ENCODE peak calls at places on chromosome 11, in six cellular contexts. D, T, Q, E, U and Z are unnamed samples.

GRCh38 chr11:130472434-130472961 is 24.1 kb downstream of the ADAMTS15 start:
- DNase-seq in E (no peak), T (no peak), U (no peak), Q (no peak), D (no peak), Z (no peak)

GRCh38 chr11:59243633-59244032 is 30.9 kb upstream of the MPEG1 start:
- DNase-seq in U (no peak), T (no peak), E (no peak), Q (no peak), D (no peak), Z (no peak)

GRCh38 chr11:66332371-66333219 is 3.6 kb downstream of the RIN1 start:
- DNase-seq in U (no peak), D (no peak), Q (no peak), T (no peak), E (no peak), Z (no peak)

GRCh38 chr11:12288212-12288933 is 89.0 kb upstream of the PARVA start:
- DNase-seq in U (no peak), Q (peak), D (peak), E (peak), T (peak), Z (peak)

GRCh38 chr11:66556086-66556485 is 9.4 kb downstream of the ACTN3 start:
- DNase-seq in U (no peak), T (no peak), D (no peak), Q (no peak), E (no peak), Z (no peak)

GRCh38 chr11:120739780-120740179 is 228.2 kb downstream of the GRIK4 start:
- DNase-seq in Q (no peak), E (no peak), D (no peak), U (no peak), T (no peak), Z (no peak)

GRCh38 chr11:66639066-66639813 is 737 bp downstream of the RBM4 start:
- DNase-seq in U (no peak), D (no peak), Q (no peak), T (peak), E (no peak), Z (peak)

GRCh38 chr11:2728663-2729332 is 29.0 kb upstream of the KCNQ1OT1 start:
- DNase-seq in T (no peak), U (no peak), D (no peak), E (no peak), Q (no peak), Z (no peak)

GRCh38 chr11:73980001-73980960 is 2.4 kb downstream of the UCP2 start:
- DNase-seq in U (peak), T (no peak), E (no peak), Q (peak), D (no peak), Z (peak)

GRCh38 chr11:68396526-68396925 is 64.0 kb upstream of the PPP6R3 start:
- DNase-seq in T (no peak), D (no peak), Q (no peak), U (no peak), E (no peak), Z (no peak)

GRCh38 chr11:121881806-121882205 is 234.2 kb downstream of the BLID start:
- DNase-seq in T (peak), U (no peak), D (no peak), Q (no peak), E (peak), Z (peak)

GRCh38 chr11:83051760-83052671 is 19.7 kb downstream of the RAB30 start:
- DNase-seq in T (peak), E (peak), Q (no peak), U (no peak), D (peak), Z (peak)

GRCh38 chr11:10208045-10208674 is 85.9 kb downstream of the SBF2 start:
- DNase-seq in U (no peak), Q (no peak), E (no peak), T (peak), D (no peak), Z (peak)

GRCh38 chr11:10885703-10886363 is 28.0 kb upstream of the ZBED5 start:
- DNase-seq in U (no peak), T (peak), D (no peak), E (no peak), Q (no peak), Z (no peak)

GRCh38 chr11:88043149-88043548 is 132.1 kb downstream of the RAB38 start:
- DNase-seq in T (no peak), U (no peak), E (no peak), D (no peak), Q (no peak), Z (no peak)

GRCh38 chr11:34223021-34223813 is 117.8 kb downstream of the NAT10 start:
- DNase-seq in Q (peak), E (peak), U (no peak), T (peak), D (peak), Z (peak)

GRCh38 chr11:81987829-81988472 is 745.7 kb downstream of the FAM181B start:
- DNase-seq in D (peak), Q (no peak), E (no peak), U (no peak), T (peak), Z (peak)

GRCh38 chr11:67289226-67289650 is at the start of gene ANKRD13D:
- DNase-seq in T (no peak), Q (no peak), U (peak), E (no peak), D (no peak), Z (no peak)

GRCh38 chr11:7254731-7255291 is 3.1 kb downstream of the SYT9 start:
- DNase-seq in D (no peak), Q (no peak), T (no peak), U (no peak), E (no peak), Z (no peak)

GRCh38 chr11:130076774-130077481 is 7.2 kb downstream of the APLP2 start:
- DNase-seq in U (no peak), E (no peak), Q (no peak), D (no peak), T (no peak), Z (no peak)

GRCh38 chr11:7905961-7906429 is 25.1 kb downstream of the OR10A6 start:
- DNase-seq in D (no peak), E (no peak), U (no peak), Q (no peak), T (no peak), Z (no peak)

GRCh38 chr11:128448981-128449713 is 138.2 kb downstream of the ETS1 start:
- DNase-seq in U (no peak), Q (no peak), E (no peak), D (no peak), T (peak), Z (no peak)

GRCh38 chr11:128686745-128687177 is 7.1 kb upstream of the FLI1 start:
- DNase-seq in T (peak), E (no peak), U (no peak), D (no peak), Q (no peak), Z (peak)

GRCh38 chr11:126318642-126319373 is 14.9 kb downstream of the DCPS start:
- DNase-seq in T (peak), D (peak), U (peak), Q (no peak), E (peak), Z (peak)
- TF ChIP-seq CTCF in T (no peak), D (no peak), U (no peak), Q (no peak), E (no peak), Z (no peak)

GRCh38 chr11:127002669-127003259 is 2.2 kb upstream of the KIRREL3 start:
- DNase-seq in Q (no peak), D (no peak), E (no peak), T (no peak), U (no peak), Z (no peak)
- H3K4me3 ChIP-seq in Q (no peak), D (no peak), E (peak), T (peak), U (no peak), Z (peak)

GRCh38 chr11:109421981-109422590 is at the start of gene C11orf87:
- DNase-seq in U (no peak), E (no peak), D (no peak), T (peak), Q (no peak), Z (no peak)
- TF ChIP-seq CTCF in U (no peak), E (peak), D (no peak), T (no peak), Q (no peak), Z (no peak)

GRCh38 chr11:123560001-123560400 is 94.4 kb downstream of the SCN3B start:
- DNase-seq in T (peak), U (no peak), E (peak), D (peak), Q (no peak), Z (peak)

GRCh38 chr11:123561046-123561781 is 93.2 kb downstream of the SCN3B start:
- DNase-seq in Q (no peak), D (peak), E (no peak), T (peak), U (no peak), Z (peak)

GRCh38 chr11:123558536-123559315 is 95.7 kb downstream of the SCN3B start:
- DNase-seq in U (no peak), T (no peak), E (no peak), D (no peak), Q (no peak), Z (no peak)

GRCh38 chr11:123562166-123562565 is 92.3 kb downstream of the SCN3B start:
- DNase-seq in D (peak), Q (no peak), T (no peak), E (no peak), U (no peak), Z (no peak)

GRCh38 chr11:123559418-123559817 is 95.0 kb downstream of the SCN3B start:
- DNase-seq in Q (no peak), T (no peak), U (no peak), D (no peak), E (no peak), Z (peak)
- H3K4me3 ChIP-seq in Q (peak), T (no peak), U (no peak), D (no peak), E (peak), Z (peak)

DNA sequence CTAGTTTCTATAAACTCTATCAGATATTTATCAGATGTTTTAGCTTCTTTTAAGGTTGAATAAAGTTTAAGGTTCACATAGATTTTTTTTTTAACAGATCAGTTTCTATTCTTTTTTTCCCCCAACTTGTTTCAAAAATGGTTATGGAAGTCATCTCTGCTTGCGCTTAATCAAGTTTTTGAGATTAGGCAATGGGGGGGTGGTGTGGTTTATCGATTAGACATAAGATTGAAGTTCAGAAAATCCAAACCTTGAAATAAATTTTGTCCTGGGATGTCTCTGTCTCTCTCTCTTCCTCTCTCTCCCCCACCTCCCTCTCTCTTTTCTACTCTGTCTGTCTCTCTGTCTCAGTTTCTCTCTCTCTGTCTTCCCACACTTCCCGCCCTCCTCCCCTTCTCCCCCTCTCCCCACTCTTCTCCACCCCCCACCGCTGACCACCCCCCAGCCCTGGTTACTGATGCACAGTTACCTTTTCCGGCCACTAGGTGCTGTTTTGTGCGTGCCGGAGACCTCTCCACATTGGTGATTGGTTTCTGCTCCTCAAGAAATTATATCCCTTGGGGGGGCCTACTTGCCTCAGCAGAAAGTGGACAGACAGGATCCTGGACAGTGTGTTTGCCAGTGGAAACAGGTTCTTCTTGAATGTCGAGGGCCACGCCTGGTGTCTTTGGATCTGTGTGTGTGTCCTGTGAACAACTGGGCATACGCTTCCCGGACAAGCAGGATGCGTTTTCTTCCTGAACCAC is 29.7 kb upstream of the ANO1 start:
- DNase-seq in U (no peak), D (no peak), E (no peak), T (no peak), Q (no peak), Z (no peak)
- TF ChIP-seq CTCF in U (no peak), D (no peak), E (peak), T (peak), Q (no peak), Z (peak)

DNA sequence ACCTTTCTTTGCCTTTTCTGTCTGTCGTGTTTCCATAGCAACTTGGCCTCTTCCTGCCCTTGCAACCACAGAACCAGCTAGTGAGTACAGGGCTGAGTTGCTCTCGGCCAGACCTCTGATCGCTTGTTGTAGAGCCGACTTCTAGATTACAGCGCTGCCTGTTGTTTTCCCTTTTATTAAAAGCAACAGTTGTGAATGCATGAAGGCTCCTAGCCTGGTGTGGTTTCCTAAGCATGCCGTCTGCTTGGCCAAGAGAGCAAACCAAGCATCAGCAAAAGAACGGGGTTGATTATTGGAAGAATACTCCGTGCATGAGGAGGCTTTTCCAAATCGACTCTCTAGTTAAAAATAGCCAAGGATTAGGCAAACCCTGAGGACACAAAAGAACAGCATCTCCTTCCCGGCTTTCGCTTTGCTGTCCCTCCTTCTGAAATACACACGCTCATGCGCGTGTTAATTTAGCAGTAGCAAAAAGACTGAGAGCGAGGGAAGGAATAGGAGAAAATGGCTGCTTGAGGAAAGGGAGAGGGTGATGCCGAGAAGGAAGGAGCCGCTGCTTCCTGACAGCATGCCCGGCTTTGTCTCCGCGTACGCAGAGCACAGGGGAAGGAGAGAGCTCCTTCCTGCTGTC is 71.5 kb upstream of the TTC12 start:
- DNase-seq in T (peak), Q (no peak), U (no peak), E (no peak), D (peak), Z (peak)
- H3K4me3 ChIP-seq in T (no peak), Q (peak), U (no peak), E (peak), D (peak), Z (peak)

GRCh38 chr11:44934735-44935250 is 15.9 kb downstream of the TP53I11 start:
- DNase-seq in Q (no peak), U (no peak), D (no peak), T (no peak), E (no peak), Z (no peak)

GRCh38 chr11:44934110-44934509 is 16.6 kb downstream of the TP53I11 start:
- DNase-seq in E (no peak), U (no peak), Q (no peak), D (no peak), T (no peak), Z (no peak)

GRCh38 chr11:44938066-44938691 is 12.5 kb downstream of the TP53I11 start:
- DNase-seq in Q (no peak), D (no peak), U (no peak), T (no peak), E (no peak), Z (no peak)

GRCh38 chr11:44936951-44937543 is 13.6 kb downstream of the TP53I11 start:
- DNase-seq in D (no peak), E (no peak), T (no peak), Q (no peak), U (no peak), Z (no peak)

GRCh38 chr11:44936527-44936926 is 14.2 kb downstream of the TP53I11 start:
- DNase-seq in D (peak), Q (peak), E (peak), T (peak), U (peak), Z (peak)
- TF ChIP-seq CTCF in D (peak), Q (peak), E (peak), T (peak), U (peak), Z (peak)

GRCh38 chr11:15653191-15653590 is 538.5 kb downstream of the INSC start:
- DNase-seq in T (no peak), U (no peak), E (no peak), D (no peak), Q (no peak), Z (no peak)

GRCh38 chr11:15650105-15650938 is 535.6 kb downstream of the INSC start:
- DNase-seq in E (peak), U (peak), Q (peak), D (peak), T (peak), Z (peak)

GRCh38 chr11:15651782-15652181 is 537.1 kb downstream of the INSC start:
- DNase-seq in E (no peak), U (no peak), T (peak), D (peak), Q (no peak), Z (no peak)

GRCh38 chr11:15651033-15651432 is 536.3 kb downstream of the INSC start:
- DNase-seq in E (no peak), Q (no peak), T (no peak), D (no peak), U (no peak), Z (no peak)

DNA sequence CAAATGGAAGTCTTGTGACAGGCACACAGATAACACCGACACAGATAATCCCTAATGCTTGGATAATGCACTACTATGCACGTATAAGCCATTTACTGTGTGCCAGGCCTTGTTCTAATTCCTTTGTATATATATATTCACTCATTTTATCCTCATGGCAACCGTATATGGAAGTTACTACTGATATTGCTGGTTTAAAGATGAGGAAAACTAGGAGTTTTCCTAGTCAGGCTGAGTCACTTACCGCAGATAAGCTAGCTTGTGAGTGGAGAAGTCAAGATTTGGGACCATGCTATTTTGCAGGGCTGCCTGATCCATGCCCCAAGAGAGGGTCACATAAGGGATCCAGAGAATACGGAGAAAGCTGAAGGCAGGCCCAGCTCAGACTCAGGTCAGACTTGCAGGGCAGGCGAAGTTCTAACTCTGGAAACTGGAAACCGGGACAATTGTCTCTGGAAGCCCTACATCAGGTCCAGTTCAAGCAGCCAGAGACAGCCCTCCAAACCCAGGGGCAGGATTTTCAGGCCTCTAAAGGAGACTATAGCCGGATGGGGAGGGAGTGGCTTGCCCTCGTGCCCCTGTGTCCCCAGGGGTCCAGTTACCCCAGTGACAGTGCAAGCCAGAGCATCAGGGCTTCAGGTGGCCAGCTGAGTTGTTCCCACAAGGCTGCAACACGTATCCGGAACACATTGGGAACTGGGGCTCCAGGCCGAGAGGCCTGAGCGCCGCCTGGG is 534.8 kb downstream of the INSC start:
- DNase-seq in Q (no peak), D (no peak), E (no peak), T (peak), U (no peak), Z (no peak)
- H3K4me3 ChIP-seq in Q (no peak), D (no peak), E (no peak), T (no peak), U (no peak), Z (no peak)

GRCh38 chr11:114036156-114036811 is 23.2 kb upstream of the ZBTB16 start:
- DNase-seq in T (peak), E (no peak), D (peak), Q (peak), U (peak), Z (peak)
- TF ChIP-seq CTCF in T (peak), E (peak), D (peak), Q (peak), U (peak), Z (peak)

DNA sequence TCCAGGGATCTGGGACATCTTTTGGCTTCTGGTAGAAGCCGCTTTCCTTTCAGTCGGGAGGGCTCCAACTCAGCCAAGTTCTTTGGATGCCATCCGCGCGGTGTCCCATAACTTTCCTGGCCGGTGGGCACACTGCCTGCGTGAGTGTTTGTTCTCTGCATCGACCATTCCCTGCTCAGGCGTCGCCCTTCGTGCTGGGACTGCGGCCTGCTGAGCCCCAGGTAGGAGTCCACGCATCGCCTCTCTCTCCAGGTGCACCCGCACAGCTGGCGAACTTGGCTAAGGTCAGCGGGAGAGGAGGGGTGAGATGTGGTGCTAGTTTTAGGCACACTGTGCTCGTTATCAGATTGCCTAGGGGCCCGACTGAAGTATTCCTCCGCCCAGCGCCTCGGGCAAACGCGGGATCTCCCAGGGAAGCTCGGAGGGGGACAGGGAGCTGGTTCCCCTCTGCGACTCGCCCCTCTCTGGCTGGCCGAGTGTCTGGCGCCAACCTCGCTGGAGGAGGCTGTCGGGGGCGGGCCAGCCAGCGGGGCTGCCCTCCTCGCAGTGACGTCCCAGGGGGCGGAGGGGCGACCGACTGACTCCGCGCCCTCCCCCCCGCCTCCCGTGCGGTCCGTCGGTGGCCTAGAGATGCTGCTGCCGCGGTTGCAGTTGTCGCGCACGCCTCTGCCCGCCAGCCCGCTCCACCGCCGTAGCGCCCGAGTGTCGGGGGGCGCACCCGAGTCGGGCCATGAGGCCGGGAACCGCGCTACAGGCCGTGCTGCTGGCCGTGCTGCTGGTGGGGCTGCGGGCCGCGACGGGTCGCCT is at the start of gene LAYN:
- DNase-seq in E (no peak), Q (peak), U (no peak), T (peak), D (peak), Z (peak)
- H3K4me3 ChIP-seq in E (peak), Q (peak), U (no peak), T (peak), D (peak), Z (peak)